ENCODE peak calls at places on chromosomes 4 and X, in seven cellular contexts. N is pancreas, B is nephron progenitor cell, T is cardiac fibroblast, Q is neural crest cell, D is K562, V is body of pancreas. J is an unnamed sample.

GRCh38 chrX:39242187-39242586 is 440.9 kb downstream of the MID1IP1 start:
- DNase-seq in N (no peak), B (peak), T (peak), Q (no peak), D (peak), V (peak), J (peak)

GRCh38 chr4:17619416-17620105 is 5.1 kb downstream of the MED28 start:
- DNase-seq in N (no peak), B (no peak), T (no peak), Q (no peak), D (no peak), V (no peak), J (no peak)

GRCh38 chrX:48045410-48046311 is 25.8 kb downstream of the ZNF630 start:
- DNase-seq in N (no peak), B (no peak), T (peak), Q (no peak), D (no peak), V (peak), J (no peak)

GRCh38 chr4:38923746-38924145 is 56.1 kb downstream of the FAM114A1 start:
- DNase-seq in N (no peak), B (no peak), T (no peak), Q (no peak), D (no peak), V (no peak), J (no peak)

GRCh38 chr4:88451205-88451604 is 5.7 kb upstream of the HERC5 start:
- DNase-seq in N (no peak), B (no peak), T (no peak), Q (no peak), D (no peak), V (no peak), J (no peak)

GRCh38 chrX:19121898-19122640 is at the start of gene ADGRG2:
- DNase-seq in N (peak), B (peak), T (peak), Q (peak), D (no peak), V (peak), J (peak)

GRCh38 chrX:10193587-10193986 is 36.8 kb downstream of the CLCN4 start:
- DNase-seq in N (no peak), B (no peak), T (no peak), Q (no peak), D (no peak), V (no peak), J (no peak)

GRCh38 chr4:128525939-128526630 is 238.5 kb upstream of the PGRMC2 start:
- DNase-seq in N (no peak), B (no peak), T (peak), Q (no peak), D (no peak), V (peak), J (peak)

GRCh38 chrX:68914337-68914989 is 85.6 kb downstream of the EFNB1 start:
- DNase-seq in N (no peak), B (peak), T (no peak), Q (no peak), D (peak), V (no peak), J (no peak)

GRCh38 chr4:42150653-42151567 is 1.5 kb downstream of the BEND4 start:
- DNase-seq in N (no peak), B (peak), T (no peak), Q (peak), D (no peak), V (no peak), J (no peak)

GRCh38 chr4:15653430-15653829 is 1.7 kb downstream of the FBXL5 start:
- DNase-seq in N (no peak), B (no peak), T (no peak), Q (no peak), D (no peak), V (no peak), J (no peak)

GRCh38 chrX:130145123-130145522 is 20.5 kb downstream of the AIFM1 start:
- DNase-seq in N (no peak), B (no peak), T (no peak), Q (no peak), D (no peak), V (no peak), J (no peak)

GRCh38 chrX:130147631-130148030 is 18.0 kb downstream of the AIFM1 start:
- DNase-seq in N (no peak), B (no peak), T (no peak), Q (no peak), D (no peak), V (no peak), J (no peak)

GRCh38 chrX:130139474-130140201 is 26.0 kb downstream of the AIFM1 start:
- DNase-seq in N (no peak), B (no peak), T (no peak), Q (no peak), D (peak), V (no peak), J (no peak)

GRCh38 chrX:130144509-130144908 is 21.1 kb downstream of the AIFM1 start:
- DNase-seq in N (no peak), B (no peak), T (peak), Q (no peak), D (no peak), V (no peak), J (no peak)
- TF ChIP-seq CTCF in N (no peak), B (no peak), T (peak), Q (no peak), D (no peak), V (no peak), J (no peak)

GRCh38 chr4:20992002-20992401 is 291.7 kb downstream of the PACRGL start:
- DNase-seq in N (no peak), B (no peak), T (no peak), Q (no peak), D (no peak), V (no peak), J (no peak)

GRCh38 chr4:20997886-20998285 is 297.6 kb downstream of the PACRGL start:
- DNase-seq in N (no peak), B (no peak), T (no peak), Q (no peak), D (no peak), V (no peak), J (no peak)

GRCh38 chr4:21001490-21001889 is 301.2 kb downstream of the PACRGL start:
- DNase-seq in N (no peak), B (no peak), T (no peak), Q (no peak), D (no peak), V (no peak), J (no peak)

GRCh38 chr4:20995015-20995414 is 294.8 kb downstream of the PACRGL start:
- DNase-seq in N (no peak), B (no peak), T (no peak), Q (no peak), D (no peak), V (no peak), J (no peak)

DNA sequence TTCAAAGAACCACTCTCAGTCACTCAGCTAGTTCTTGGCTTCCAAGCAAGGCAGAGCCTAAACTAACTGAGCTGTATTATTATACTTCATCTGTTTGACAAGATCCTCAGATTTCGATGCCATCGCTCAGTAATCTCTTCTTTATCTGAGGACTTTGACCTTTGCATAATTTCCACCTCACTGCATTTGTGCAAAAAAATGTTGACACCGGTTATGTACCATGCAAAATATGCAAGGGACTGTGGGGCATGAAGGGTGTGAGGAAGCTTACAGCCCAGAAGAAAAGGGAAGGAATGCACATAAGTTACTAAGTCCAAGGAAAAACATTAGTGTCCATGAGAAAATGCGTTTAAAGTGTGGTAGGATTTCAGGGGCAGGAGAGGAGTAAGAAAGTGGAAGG is 295.3 kb downstream of the PACRGL start:
- DNase-seq in N (no peak), B (no peak), T (no peak), Q (no peak), D (no peak), V (no peak), J (no peak)
- TF ChIP-seq CTCF in N (no peak), B (no peak), T (no peak), Q (no peak), D (no peak), V (no peak), J (no peak)

GRCh38 chrX:7582191-7582590 is 260.8 kb upstream of the VCX start:
- DNase-seq in N (no peak), B (no peak), T (no peak), Q (no peak), D (no peak), V (no peak), J (no peak)

GRCh38 chrX:7580127-7580526 is 262.8 kb upstream of the VCX start:
- DNase-seq in N (no peak), B (no peak), T (no peak), Q (no peak), D (no peak), V (no peak), J (no peak)

GRCh38 chrX:7586126-7586525 is 256.8 kb upstream of the VCX start:
- DNase-seq in N (no peak), B (peak), T (peak), Q (no peak), D (no peak), V (no peak), J (peak)
- TF ChIP-seq CTCF in N (no peak), B (peak), T (peak), Q (peak), D (no peak), V (peak), J (no peak)

GRCh38 chrX:21708116-21708515 is 49.8 kb downstream of the SMPX start:
- DNase-seq in N (no peak), B (no peak), T (peak), Q (no peak), D (no peak), V (no peak), J (no peak)
- TF ChIP-seq CTCF in N (no peak), B (no peak), T (peak), Q (no peak), D (no peak), V (no peak), J (no peak)

GRCh38 chrX:134930501-134930900 is 60.3 kb upstream of the SMIM10 start:
- DNase-seq in N (no peak), B (no peak), T (no peak), Q (no peak), D (no peak), V (no peak), J (no peak)

GRCh38 chrX:134932528-134933217 is 58.1 kb upstream of the SMIM10 start:
- DNase-seq in N (no peak), B (no peak), T (peak), Q (no peak), D (no peak), V (no peak), J (no peak)

GRCh38 chrX:134929813-134930212 is 61.0 kb upstream of the SMIM10 start:
- DNase-seq in N (no peak), B (no peak), T (no peak), Q (no peak), D (peak), V (no peak), J (no peak)

GRCh38 chrX:134933248-134933647 is 57.5 kb upstream of the SMIM10 start:
- DNase-seq in N (no peak), B (no peak), T (no peak), Q (no peak), D (no peak), V (no peak), J (no peak)

GRCh38 chrX:134931550-134931949 is 59.2 kb upstream of the SMIM10 start:
- DNase-seq in N (no peak), B (no peak), T (no peak), Q (no peak), D (no peak), V (no peak), J (no peak)
- TF ChIP-seq CTCF in N (no peak), B (no peak), T (peak), Q (no peak), D (peak), V (no peak), J (no peak)

GRCh38 chr4:174305961-174306360 is 22.2 kb downstream of the CEP44 start:
- DNase-seq in N (no peak), B (no peak), T (no peak), Q (no peak), D (no peak), V (no peak), J (no peak)
- TF ChIP-seq CTCF in N (no peak), B (no peak), T (no peak), Q (no peak), D (no peak), V (no peak), J (no peak)

GRCh38 chr4:173464486-173464885 is 65.5 kb downstream of the HAND2 start:
- DNase-seq in N (no peak), B (no peak), T (no peak), Q (no peak), D (no peak), V (no peak), J (no peak)
- TF ChIP-seq CTCF in N (no peak), B (no peak), T (no peak), Q (no peak), D (no peak), V (no peak), J (no peak)

GRCh38 chr4:48594185-48594584 is 104.1 kb downstream of the ZAR1 start:
- DNase-seq in N (no peak), B (no peak), T (peak), Q (no peak), D (no peak), V (no peak), J (no peak)

GRCh38 chr4:48585401-48585800 is 95.3 kb downstream of the ZAR1 start:
- DNase-seq in N (no peak), B (no peak), T (no peak), Q (no peak), D (no peak), V (no peak), J (no peak)

GRCh38 chr4:48590884-48591283 is 100.8 kb downstream of the ZAR1 start:
- DNase-seq in N (no peak), B (no peak), T (no peak), Q (no peak), D (no peak), V (no peak), J (no peak)

GRCh38 chr4:48591372-48591771 is 101.3 kb downstream of the ZAR1 start:
- DNase-seq in N (no peak), B (no peak), T (no peak), Q (no peak), D (peak), V (no peak), J (no peak)

DNA sequence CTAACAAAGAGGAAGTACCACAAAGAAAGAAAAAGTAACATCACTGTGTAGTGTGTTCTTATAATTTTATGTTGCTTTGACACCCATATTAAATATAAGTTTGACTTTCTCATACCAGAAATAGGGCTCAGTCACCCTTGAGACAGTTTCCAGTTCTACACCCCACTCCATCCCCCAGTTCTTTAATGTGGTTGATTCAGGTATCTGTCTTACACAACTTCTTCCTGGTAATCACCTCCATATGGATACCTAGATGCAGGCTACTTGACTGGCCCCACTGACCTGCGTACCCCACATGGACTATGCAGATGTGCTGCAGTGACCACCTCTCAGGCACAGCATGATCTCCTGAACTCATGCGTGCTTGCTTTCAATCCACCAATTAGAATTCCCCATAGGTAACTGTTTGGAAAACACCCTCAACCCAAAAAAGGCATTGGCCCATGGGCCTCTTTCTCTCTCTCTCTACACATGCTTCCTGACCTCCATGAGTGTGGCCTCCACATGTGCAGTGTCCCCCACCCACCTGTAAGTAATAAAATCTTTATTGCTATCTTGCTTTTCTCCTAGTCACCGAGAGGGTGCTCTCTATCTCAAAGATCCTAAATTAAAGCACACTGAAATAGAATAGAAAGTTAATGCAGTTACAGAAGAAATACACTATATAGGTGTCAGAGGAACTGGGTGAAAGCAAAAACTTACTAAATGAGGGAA is 98.3 kb downstream of the ZAR1 start:
- DNase-seq in N (no peak), B (no peak), T (no peak), Q (no peak), D (no peak), V (no peak), J (no peak)
- TF ChIP-seq CTCF in N (no peak), B (no peak), T (no peak), Q (no peak), D (peak), V (no peak), J (no peak)

J was measured in Calu3.